ENCODE peak calls at places on chromosomes 6 and 20, in seven cellular contexts. J, Q, U, V, C, F and W are unnamed samples.
A peak's percentile ranks its signal among the peaks of the same experiment; 100 is the strongest.

GRCh38 chr20:57040924-57041323 is 225.5 kb downstream of the BMP7 start:
- DNase-seq in J (peak; percentile 83), Q (no peak), U (no peak), V (no peak), C (no peak), F (no peak), W (peak; percentile 29)

GRCh38 chr20:57445298-57445697 is 54.1 kb downstream of the RBM38 start:
- DNase-seq in J (peak; percentile 93), Q (no peak), U (no peak), V (no peak), C (no peak), F (no peak), W (peak; percentile 50)

GRCh38 chr20:17716331-17716730 is 16.6 kb downstream of the BANF2 start:
- DNase-seq in J (no peak), Q (no peak), U (no peak), V (no peak), C (no peak), F (no peak), W (no peak)

GRCh38 chr20:14477125-14477524 is 139.7 kb upstream of the FLRT3 start:
- DNase-seq in J (no peak), Q (no peak), U (no peak), V (no peak), C (no peak), F (no peak), W (no peak)

GRCh38 chr20:47886454-47887041 is 101.3 kb upstream of the SULF2 start:
- DNase-seq in J (no peak), Q (no peak), U (no peak), V (no peak), C (no peak), F (no peak), W (no peak)

GRCh38 chr20:44593721-44594120 is 11.3 kb downstream of the PKIG start:
- DNase-seq in J (no peak), Q (no peak), U (no peak), V (no peak), C (no peak), F (no peak), W (no peak)

GRCh38 chr6:42498473-42499128 is 46.9 kb upstream of the TRERF1 start:
- DNase-seq in J (no peak), Q (no peak), U (peak; percentile 48), V (no peak), C (no peak), F (no peak), W (peak; percentile 28)

GRCh38 chr20:32321390-32321789 is 36.7 kb upstream of the ASXL1 start:
- DNase-seq in J (no peak), Q (no peak), U (no peak), V (no peak), C (no peak), F (no peak), W (no peak)

GRCh38 chr6:167678102-167679101 is 148.3 kb upstream of the AFDN start:
- DNase-seq in J (no peak), Q (peak; percentile 76), U (no peak), V (no peak), C (no peak), F (no peak), W (peak; percentile 45)

GRCh38 chr6:372336-372911 is 19.1 kb upstream of the IRF4 start:
- DNase-seq in J (no peak), Q (no peak), U (no peak), V (peak; percentile 46), C (no peak), F (no peak), W (peak; percentile 39)

GRCh38 chr6:74447013-74447412 is 751.0 kb downstream of the CD109 start:
- DNase-seq in J (no peak), Q (no peak), U (no peak), V (no peak), C (no peak), F (no peak), W (no peak)

GRCh38 chr6:29651413-29652197 is 5.3 kb upstream of the MOG start:
- DNase-seq in J (no peak), Q (peak; percentile 54), U (no peak), V (peak; percentile 54), C (no peak), F (no peak), W (no peak)
- TF ChIP-seq CTCF in J (peak; percentile 42), Q (peak; percentile 75), U (no peak), V (peak; percentile 77), C (peak; percentile 79), F (peak; percentile 57), W (peak; percentile 62)

GRCh38 chr6:15913573-15913972 is 215.3 kb upstream of the MYLIP start:
- DNase-seq in J (no peak), Q (no peak), U (no peak), V (no peak), C (no peak), F (no peak), W (no peak)

GRCh38 chr6:15913001-15913400 is 215.9 kb upstream of the MYLIP start:
- DNase-seq in J (no peak), Q (no peak), U (no peak), V (no peak), C (no peak), F (no peak), W (no peak)

GRCh38 chr6:15911753-15912504 is 217.0 kb upstream of the MYLIP start:
- DNase-seq in J (no peak), Q (no peak), U (no peak), V (no peak), C (no peak), F (no peak), W (no peak)

GRCh38 chr6:15914553-15914952 is 214.3 kb upstream of the MYLIP start:
- DNase-seq in J (no peak), Q (no peak), U (no peak), V (no peak), C (no peak), F (no peak), W (no peak)

DNA sequence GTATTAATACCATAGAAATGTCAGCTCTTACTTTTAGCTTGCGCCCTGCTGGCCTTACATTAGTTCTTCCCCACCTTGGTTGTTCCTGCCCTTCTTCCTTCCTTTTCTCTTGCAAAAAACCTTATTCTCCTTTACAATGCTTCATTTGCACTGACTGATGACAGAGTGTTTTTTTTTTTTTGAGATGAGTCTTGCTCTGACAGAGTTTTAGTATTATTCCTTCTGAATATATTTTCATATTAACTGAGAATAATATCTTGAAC is 216.4 kb upstream of the MYLIP start:
- DNase-seq in J (no peak), Q (no peak), U (no peak), V (no peak), C (no peak), F (no peak), W (no peak)
- TF ChIP-seq CTCF in J (no peak), Q (no peak), U (no peak), V (no peak), C (no peak), F (no peak), W (no peak)

GRCh38 chr6:33966536-33966935 is 162.7 kb upstream of the MLN start:
- DNase-seq in J (no peak), Q (no peak), U (no peak), V (no peak), C (peak; percentile 10), F (no peak), W (no peak)

GRCh38 chr6:33967266-33967767 is 163.5 kb upstream of the MLN start:
- DNase-seq in J (no peak), Q (no peak), U (no peak), V (no peak), C (peak; percentile 7), F (no peak), W (no peak)

GRCh38 chr6:33965766-33966165 is 162.0 kb upstream of the MLN start:
- DNase-seq in J (no peak), Q (no peak), U (no peak), V (no peak), C (no peak), F (no peak), W (no peak)

GRCh38 chr6:33971580-33971979 is 167.8 kb upstream of the MLN start:
- DNase-seq in J (no peak), Q (no peak), U (no peak), V (no peak), C (no peak), F (no peak), W (no peak)

DNA sequence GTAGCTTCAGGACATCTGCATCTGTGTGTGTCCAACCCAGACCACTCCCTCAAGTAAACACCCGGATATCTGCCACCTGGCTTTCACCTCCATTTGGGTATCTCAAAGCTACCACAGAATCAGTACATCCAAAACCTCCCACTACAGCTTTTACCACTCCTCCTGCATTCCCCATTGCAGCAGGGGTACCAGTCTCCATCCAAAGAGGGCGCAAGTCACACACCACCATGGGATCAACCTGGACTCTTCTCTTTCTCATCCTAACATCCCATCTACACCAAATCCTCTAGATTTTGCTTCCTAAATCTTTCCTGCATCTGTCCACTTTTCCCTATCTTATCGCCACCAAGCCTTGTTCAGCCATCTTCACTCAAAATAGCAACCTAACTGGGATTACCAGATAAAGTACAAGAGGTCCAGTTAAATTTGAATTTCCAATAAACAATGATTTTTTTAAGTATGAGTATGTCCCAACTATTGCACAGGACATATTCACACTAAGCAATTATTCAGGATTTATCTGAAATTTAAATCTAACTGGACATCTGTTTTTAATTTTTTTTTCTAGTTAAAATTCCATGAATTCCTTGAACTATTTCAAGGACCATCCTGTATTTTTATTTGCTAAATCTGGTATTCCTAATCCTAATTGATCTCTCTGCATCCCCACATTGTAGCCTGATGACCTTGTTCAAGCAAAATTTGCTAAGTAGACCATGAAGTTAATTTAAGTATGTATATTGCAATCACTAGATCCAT is 164.3 kb upstream of the MLN start:
- DNase-seq in J (no peak), Q (peak; percentile 64), U (no peak), V (no peak), C (no peak), F (no peak), W (peak; percentile 37)
- TF ChIP-seq CTCF in J (no peak), Q (peak; percentile 27), U (no peak), V (no peak), C (no peak), F (peak; percentile 95), W (peak; percentile 38)

GRCh38 chr6:52207066-52207465 is 20.9 kb downstream of the IL17A start:
- DNase-seq in J (no peak), Q (no peak), U (no peak), V (no peak), C (no peak), F (no peak), W (no peak)
- TF ChIP-seq CTCF in J (no peak), Q (peak; percentile 8), U (no peak), V (no peak), C (no peak), F (peak; percentile 19), W (no peak)

GRCh38 chr6:21128601-21129000 is 464.9 kb upstream of the SOX4 start:
- DNase-seq in J (no peak), Q (no peak), U (no peak), V (no peak), C (no peak), F (no peak), W (no peak)

GRCh38 chr6:21121737-21122136 is 471.8 kb upstream of the SOX4 start:
- DNase-seq in J (no peak), Q (no peak), U (no peak), V (no peak), C (no peak), F (no peak), W (no peak)

GRCh38 chr6:21123485-21124436 is 469.8 kb upstream of the SOX4 start:
- DNase-seq in J (no peak), Q (no peak), U (no peak), V (no peak), C (no peak), F (no peak), W (no peak)
- TF ChIP-seq CTCF in J (no peak), Q (no peak), U (no peak), V (no peak), C (no peak), F (peak; percentile 44), W (no peak)